ENCODE peak calls at places on chromosomes 7 and 10, in eight cellular contexts. One of them, this sample, is unnamed.

GRCh38 chr10:113713297-113713982 is 33.7 kb downstream of the CASP7 start:
- DNase-seq in AG04449: no peak
- DNase-seq in AG09309: no peak
- DNase-seq in breast epithelium: no peak
- DNase-seq in choroid plexus epithelial cell: no peak
- DNase-seq in mucosa of gallbladder: no peak
- DNase-seq in activated CD4-positive, alpha-beta T cell treated with anti-CD3 and anti-CD28 coated beads, Interleukin-2, amount 50 U/mL, for 1 hour: no peak
- DNase-seq in MCF 10A: no peak
- DNase-seq in this sample: no peak

GRCh38 chr7:36671432-36671829 is 52.9 kb downstream of the AOAH start:
- DNase-seq in AG09309: no peak
- DNase-seq in MCF 10A: no peak
- DNase-seq in choroid plexus epithelial cell: no peak
- DNase-seq in breast epithelium: no peak
- DNase-seq in mucosa of gallbladder: no peak
- DNase-seq in AG04449: no peak
- DNase-seq in activated CD4-positive, alpha-beta T cell treated with anti-CD3 and anti-CD28 coated beads, Interleukin-2, amount 50 U/mL, for 1 hour: no peak
- DNase-seq in this sample: no peak

GRCh38 chr7:514651-515598 is 4.7 kb downstream of the PDGFA start:
- DNase-seq in breast epithelium: no peak
- DNase-seq in mucosa of gallbladder: no peak
- DNase-seq in AG09309: no peak
- DNase-seq in AG04449: no peak
- DNase-seq in MCF 10A: no peak
- DNase-seq in activated CD4-positive, alpha-beta T cell treated with anti-CD3 and anti-CD28 coated beads, Interleukin-2, amount 50 U/mL, for 1 hour: no peak
- DNase-seq in choroid plexus epithelial cell: peak
- DNase-seq in this sample: peak

GRCh38 chr10:44853148-44853734 is 57.9 kb upstream of the TMEM72 start:
- DNase-seq in choroid plexus epithelial cell: peak
- DNase-seq in AG09309: peak
- DNase-seq in activated CD4-positive, alpha-beta T cell treated with anti-CD3 and anti-CD28 coated beads, Interleukin-2, amount 50 U/mL, for 1 hour: no peak
- DNase-seq in AG04449: no peak
- DNase-seq in breast epithelium: no peak
- DNase-seq in mucosa of gallbladder: no peak
- DNase-seq in MCF 10A: peak
- DNase-seq in this sample: no peak

GRCh38 chr7:82445226-82445625 is 1.6 kb upstream of the CACNA2D1 start:
- DNase-seq in mucosa of gallbladder: no peak
- DNase-seq in AG09309: no peak
- DNase-seq in MCF 10A: no peak
- DNase-seq in activated CD4-positive, alpha-beta T cell treated with anti-CD3 and anti-CD28 coated beads, Interleukin-2, amount 50 U/mL, for 1 hour: no peak
- DNase-seq in breast epithelium: no peak
- DNase-seq in choroid plexus epithelial cell: no peak
- DNase-seq in AG04449: no peak
- DNase-seq in this sample: no peak

GRCh38 chr7:6106140-6106904 is 75.1 kb downstream of the ANKRD61 start:
- DNase-seq in breast epithelium: no peak
- DNase-seq in MCF 10A: peak
- DNase-seq in choroid plexus epithelial cell: peak
- DNase-seq in activated CD4-positive, alpha-beta T cell treated with anti-CD3 and anti-CD28 coated beads, Interleukin-2, amount 50 U/mL, for 1 hour: peak
- DNase-seq in mucosa of gallbladder: no peak
- DNase-seq in AG04449: no peak
- DNase-seq in AG09309: peak
- DNase-seq in this sample: no peak

GRCh38 chr10:91590904-91591791 is 41.7 kb downstream of the PPP1R3C start:
- DNase-seq in activated CD4-positive, alpha-beta T cell treated with anti-CD3 and anti-CD28 coated beads, Interleukin-2, amount 50 U/mL, for 1 hour: no peak
- DNase-seq in AG04449: no peak
- DNase-seq in MCF 10A: peak
- DNase-seq in breast epithelium: no peak
- DNase-seq in choroid plexus epithelial cell: peak
- DNase-seq in mucosa of gallbladder: peak
- DNase-seq in AG09309: no peak
- DNase-seq in this sample: peak

GRCh38 chr7:101121996-101122932 is 4.6 kb upstream of the SERPINE1 start:
- DNase-seq in AG09309: peak
- DNase-seq in activated CD4-positive, alpha-beta T cell treated with anti-CD3 and anti-CD28 coated beads, Interleukin-2, amount 50 U/mL, for 1 hour: no peak
- DNase-seq in mucosa of gallbladder: peak
- DNase-seq in breast epithelium: no peak
- DNase-seq in MCF 10A: peak
- DNase-seq in AG04449: peak
- DNase-seq in choroid plexus epithelial cell: peak
- DNase-seq in this sample: peak

GRCh38 chr10:102775973-102776669 is 32.4 kb downstream of the WBP1L start:
- DNase-seq in MCF 10A: no peak
- DNase-seq in AG04449: peak
- DNase-seq in choroid plexus epithelial cell: peak
- DNase-seq in AG09309: no peak
- DNase-seq in mucosa of gallbladder: peak
- DNase-seq in activated CD4-positive, alpha-beta T cell treated with anti-CD3 and anti-CD28 coated beads, Interleukin-2, amount 50 U/mL, for 1 hour: peak
- DNase-seq in breast epithelium: no peak
- DNase-seq in this sample: peak

GRCh38 chr10:24201503-24202180 is 7.3 kb upstream of the KIAA1217 start:
- DNase-seq in AG09309: no peak
- DNase-seq in MCF 10A: no peak
- DNase-seq in mucosa of gallbladder: no peak
- DNase-seq in activated CD4-positive, alpha-beta T cell treated with anti-CD3 and anti-CD28 coated beads, Interleukin-2, amount 50 U/mL, for 1 hour: no peak
- DNase-seq in choroid plexus epithelial cell: no peak
- DNase-seq in breast epithelium: no peak
- DNase-seq in AG04449: no peak
- DNase-seq in this sample: no peak

GRCh38 chr10:28594401-28594800 is 61.5 kb downstream of the WAC start:
- DNase-seq in activated CD4-positive, alpha-beta T cell treated with anti-CD3 and anti-CD28 coated beads, Interleukin-2, amount 50 U/mL, for 1 hour: no peak
- DNase-seq in breast epithelium: no peak
- DNase-seq in mucosa of gallbladder: no peak
- DNase-seq in AG09309: no peak
- DNase-seq in choroid plexus epithelial cell: no peak
- DNase-seq in MCF 10A: no peak
- DNase-seq in AG04449: no peak
- DNase-seq in this sample: no peak

GRCh38 chr7:158325530-158326381 is 261.9 kb downstream of the PTPRN2 start:
- DNase-seq in activated CD4-positive, alpha-beta T cell treated with anti-CD3 and anti-CD28 coated beads, Interleukin-2, amount 50 U/mL, for 1 hour: no peak
- DNase-seq in choroid plexus epithelial cell: peak
- DNase-seq in AG04449: no peak
- DNase-seq in AG09309: no peak
- DNase-seq in mucosa of gallbladder: peak
- DNase-seq in MCF 10A: peak
- DNase-seq in breast epithelium: peak
- DNase-seq in this sample: peak